ENCODE peak calls at places on chromosome X, in nine cellular contexts. O is GM23338, I is H9, P is neural crest cell, Z is endodermal cell, M is HFFc6, U is fibroblast of the aortic adventitia, X is cardiac fibroblast, J is glutamatergic neuron. H is an unnamed sample.
A peak's percentile ranks its signal among the peaks of the same experiment; 100 is the strongest.

GRCh38 chrX:20140410-20140809 is 1.2 kb downstream of the EIF1AX start:
- DNase-seq in O (no peak), I (no peak), P (no peak), Z (no peak), M (no peak), U (no peak), X (no peak), J (no peak), H (no peak)

GRCh38 chrX:153477901-153478300 is 7.5 kb upstream of the HAUS7 start:
- DNase-seq in O (no peak), I (no peak), P (no peak), Z (no peak), M (no peak), U (peak; percentile 66), X (peak; percentile 61), J (no peak), H (no peak)

GRCh38 chrX:136586386-136586785 is 54.4 kb downstream of the VGLL1 start:
- DNase-seq in O (no peak), I (no peak), P (no peak), Z (no peak), M (no peak), U (peak; percentile 7), X (peak; percentile 3), J (no peak), H (no peak)

GRCh38 chrX:34223574-34223973 is 91.5 kb upstream of the FAM47A start:
- DNase-seq in O (no peak), I (no peak), P (no peak), Z (no peak), M (no peak), U (no peak), X (no peak), J (no peak), H (no peak)

GRCh38 chrX:85611926-85612325 is 232.5 kb upstream of the POF1B start:
- DNase-seq in O (peak; percentile 13), I (no peak), P (no peak), Z (no peak), M (peak; percentile 4), U (peak; percentile 23), X (peak; percentile 8), J (no peak), H (no peak)

GRCh38 chrX:44432641-44433040 is 89.2 kb upstream of the EFHC2 start:
- DNase-seq in O (peak; percentile 27), I (no peak), P (no peak), Z (no peak), M (no peak), U (no peak), X (peak; percentile 50), J (no peak), H (peak; percentile 4)

GRCh38 chrX:134162032-134162431 is 75.0 kb upstream of the CCDC160 start:
- DNase-seq in O (no peak), I (no peak), P (no peak), Z (no peak), M (no peak), U (no peak), X (no peak), J (no peak), H (no peak)

GRCh38 chrX:12360389-12360788 is 222.1 kb downstream of the FRMPD4 start:
- DNase-seq in O (no peak), I (no peak), P (no peak), Z (no peak), M (peak; percentile 58), U (peak; percentile 82), X (peak; percentile 39), J (no peak), H (no peak)

DNA sequence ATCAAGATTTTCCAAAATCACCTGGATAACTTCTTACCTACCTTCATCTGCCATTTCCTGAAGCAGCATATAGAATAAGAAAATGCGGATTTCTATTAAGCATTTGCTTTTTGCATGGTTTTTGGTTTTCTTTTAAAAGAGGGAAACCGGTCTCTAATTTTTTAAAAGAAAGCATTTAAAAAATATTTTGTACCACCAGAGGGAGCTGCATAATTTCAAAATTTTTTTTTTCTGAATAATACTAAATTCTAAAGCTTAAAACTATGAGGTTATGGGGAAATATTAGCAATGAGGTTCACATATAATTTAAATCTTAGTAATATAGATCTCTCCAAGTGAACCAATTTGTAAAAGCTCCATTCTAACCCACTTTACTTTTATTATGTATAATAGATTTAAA is 137.7 kb upstream of the TENT5D start:
- DNase-seq in O (no peak), I (no peak), P (no peak), Z (no peak), M (no peak), U (peak; percentile 20), X (no peak), J (no peak), H (no peak)
- TF ChIP-seq CTCF in O (peak; percentile 36), I (peak; percentile 49), P (peak; percentile 54), Z (peak; percentile 63), M (peak; percentile 72), U (peak; percentile 32), X (no peak), J (peak; percentile 64), H (peak; percentile 70)

GRCh38 chrX:125202486-125203378 is 116.9 kb upstream of the TEX13C start:
- DNase-seq in O (peak; percentile 28), I (peak; percentile 25), P (peak; percentile 2), Z (no peak), M (no peak), U (no peak), X (no peak), J (no peak), H (peak; percentile 3)

GRCh38 chrX:125203379-125203736 is 116.3 kb upstream of the TEX13C start:
- DNase-seq in O (peak; percentile 23), I (no peak), P (peak; percentile 10), Z (peak; percentile 70), M (no peak), U (no peak), X (no peak), J (peak; percentile 34), H (peak; percentile 19)

GRCh38 chrX:125205918-125206665 is 113.6 kb upstream of the TEX13C start:
- DNase-seq in O (peak; percentile 64), I (peak; percentile 66), P (peak; percentile 39), Z (peak; percentile 74), M (no peak), U (no peak), X (no peak), J (peak; percentile 45), H (peak; percentile 22)

GRCh38 chrX:125203737-125204578 is 115.7 kb upstream of the TEX13C start:
- DNase-seq in O (peak; percentile 59), I (peak; percentile 53), P (peak; percentile 52), Z (peak; percentile 75), M (no peak), U (no peak), X (no peak), J (peak; percentile 53), H (peak; percentile 30)

DNA sequence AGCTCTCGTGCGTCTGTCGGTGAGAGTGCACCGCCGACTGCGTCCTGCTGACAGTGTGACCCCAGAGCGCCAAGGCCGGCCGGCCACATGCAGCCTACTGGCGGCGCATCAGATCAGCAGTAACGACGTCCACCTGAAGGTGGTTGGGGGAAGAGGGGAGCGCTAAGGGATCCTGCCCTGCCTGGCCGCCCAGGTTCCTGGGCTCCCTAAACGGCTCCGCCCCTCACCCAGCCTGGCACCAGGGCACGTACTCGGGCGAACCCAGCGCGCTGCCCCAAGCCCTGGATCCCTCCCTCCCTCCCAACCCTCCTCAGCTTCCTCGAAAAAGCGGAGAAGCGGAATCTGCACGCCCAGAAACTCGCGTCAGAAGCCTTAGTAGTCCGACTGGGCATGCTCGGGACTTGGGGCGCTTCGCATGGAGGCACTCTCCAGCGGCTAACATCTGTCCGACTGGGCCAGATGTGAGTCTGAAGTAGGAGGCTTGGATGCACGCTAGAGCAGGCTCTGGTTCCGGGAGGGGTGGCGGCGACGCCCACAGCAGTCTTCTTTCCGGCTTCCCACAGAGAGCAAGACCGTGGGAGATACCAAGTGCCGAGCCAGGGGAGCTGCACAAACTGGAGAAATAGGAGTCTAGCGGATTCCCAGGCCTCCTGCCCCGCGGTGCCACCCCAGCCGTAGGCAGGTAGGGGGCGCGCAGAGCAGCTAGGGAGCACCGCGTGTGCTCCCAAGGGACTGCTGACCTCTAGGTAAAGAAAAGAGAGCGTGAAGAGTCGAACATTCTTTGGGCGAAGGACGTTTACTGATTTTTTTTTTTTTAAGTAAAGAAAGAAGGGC is 114.4 kb upstream of the TEX13C start:
- DNase-seq in O (peak; percentile 78), I (peak; percentile 75), P (peak; percentile 64), Z (peak; percentile 88), M (no peak), U (no peak), X (no peak), J (peak; percentile 63), H (peak; percentile 63)
- TF ChIP-seq CTCF in O (peak; percentile 49), I (peak; percentile 59), P (peak; percentile 58), Z (peak; percentile 71), M (no peak), U (no peak), X (no peak), J (peak; percentile 16), H (no peak)

GRCh38 chrX:45747905-45748304 is 547.2 kb upstream of the DIPK2B start:
- DNase-seq in O (no peak), I (no peak), P (no peak), Z (no peak), M (no peak), U (no peak), X (no peak), J (no peak), H (no peak)

GRCh38 chrX:45740291-45740690 is 539.6 kb upstream of the DIPK2B start:
- DNase-seq in O (no peak), I (no peak), P (no peak), Z (no peak), M (no peak), U (no peak), X (no peak), J (no peak), H (no peak)

GRCh38 chrX:45745479-45745878 is 544.8 kb upstream of the DIPK2B start:
- DNase-seq in O (no peak), I (no peak), P (no peak), Z (no peak), M (no peak), U (no peak), X (no peak), J (no peak), H (no peak)

GRCh38 chrX:45743906-45744625 is 543.4 kb upstream of the DIPK2B start:
- DNase-seq in O (no peak), I (no peak), P (no peak), Z (no peak), M (no peak), U (no peak), X (no peak), J (no peak), H (no peak)

GRCh38 chrX:45743081-45743533 is 542.4 kb upstream of the DIPK2B start:
- DNase-seq in O (peak; percentile 39), I (peak; percentile 40), P (no peak), Z (peak; percentile 56), M (peak; percentile 78), U (no peak), X (no peak), J (no peak), H (no peak)
- TF ChIP-seq CTCF in O (peak; percentile 18), I (peak; percentile 39), P (no peak), Z (peak; percentile 47), M (peak; percentile 67), U (peak; percentile 32), X (peak; percentile 42), J (no peak), H (no peak)

GRCh38 chrX:108198420-108198819 is 106.8 kb downstream of the ATG4A start:
- DNase-seq in O (no peak), I (no peak), P (no peak), Z (no peak), M (no peak), U (peak; percentile 28), X (peak; percentile 77), J (no peak), H (no peak)

GRCh38 chrX:108203540-108203939 is 112.0 kb downstream of the ATG4A start:
- DNase-seq in O (no peak), I (no peak), P (no peak), Z (no peak), M (no peak), U (no peak), X (no peak), J (no peak), H (no peak)

GRCh38 chrX:108199691-108200090 is 108.1 kb downstream of the ATG4A start:
- DNase-seq in O (peak; percentile 58), I (no peak), P (peak; percentile 45), Z (peak; percentile 77), M (peak; percentile 1), U (peak; percentile 57), X (peak; percentile 50), J (peak; percentile 24), H (peak; percentile 28)

GRCh38 chrX:108199041-108199440 is 107.5 kb downstream of the ATG4A start:
- DNase-seq in O (no peak), I (no peak), P (no peak), Z (no peak), M (no peak), U (no peak), X (no peak), J (no peak), H (no peak)
- TF ChIP-seq CTCF in O (no peak), I (no peak), P (no peak), Z (no peak), M (no peak), U (no peak), X (no peak), J (no peak), H (no peak)